ENCODE peak calls at places on chromosomes 12 and 14, in four cellular contexts. One of them, this sample, is unnamed.
A peak's percentile ranks its signal among the peaks of the same experiment; 100 is the strongest.

GRCh38 chr12:48882325-48882687 is 16.6 kb upstream of the RND1 start:
- DNase-seq in activated T-helper 9 cell treated with anti-CD3 and anti-CD28 coated beads, Interleukin-2, amount 50 U/mL, for 16 hours: no peak
- DNase-seq in retinal pigment epithelial cell: no peak
- DNase-seq in activated CD4-positive, alpha-beta T cell treated with anti-CD3 and anti-CD28 coated beads for 48 hours: no peak
- DNase-seq in this sample: no peak

GRCh38 chr14:84065811-84066210 is 1464.1 kb upstream of the FLRT2 start:
- DNase-seq in activated T-helper 9 cell treated with anti-CD3 and anti-CD28 coated beads, Interleukin-2, amount 50 U/mL, for 16 hours: no peak
- DNase-seq in retinal pigment epithelial cell: no peak
- DNase-seq in activated CD4-positive, alpha-beta T cell treated with anti-CD3 and anti-CD28 coated beads for 48 hours: no peak
- DNase-seq in this sample: no peak

GRCh38 chr12:100184549-100184948 is 16.1 kb upstream of the ACTR6 start:
- DNase-seq in activated T-helper 9 cell treated with anti-CD3 and anti-CD28 coated beads, Interleukin-2, amount 50 U/mL, for 16 hours: no peak
- DNase-seq in retinal pigment epithelial cell: no peak
- DNase-seq in activated CD4-positive, alpha-beta T cell treated with anti-CD3 and anti-CD28 coated beads for 48 hours: no peak
- DNase-seq in this sample: no peak

GRCh38 chr12:113479578-113480335 is 8.1 kb upstream of the LHX5 start:
- DNase-seq in activated T-helper 9 cell treated with anti-CD3 and anti-CD28 coated beads, Interleukin-2, amount 50 U/mL, for 16 hours: no peak
- DNase-seq in retinal pigment epithelial cell: no peak
- DNase-seq in activated CD4-positive, alpha-beta T cell treated with anti-CD3 and anti-CD28 coated beads for 48 hours: peak; percentile 59
- DNase-seq in this sample: no peak

GRCh38 chr14:77549451-77549850 is 50.8 kb upstream of the ISM2 start:
- DNase-seq in activated T-helper 9 cell treated with anti-CD3 and anti-CD28 coated beads, Interleukin-2, amount 50 U/mL, for 16 hours: no peak
- DNase-seq in retinal pigment epithelial cell: no peak
- DNase-seq in activated CD4-positive, alpha-beta T cell treated with anti-CD3 and anti-CD28 coated beads for 48 hours: no peak
- DNase-seq in this sample: no peak

GRCh38 chr14:59787045-59787674 is 83.4 kb downstream of the RTN1 start:
- DNase-seq in activated T-helper 9 cell treated with anti-CD3 and anti-CD28 coated beads, Interleukin-2, amount 50 U/mL, for 16 hours: no peak
- DNase-seq in retinal pigment epithelial cell: no peak
- DNase-seq in activated CD4-positive, alpha-beta T cell treated with anti-CD3 and anti-CD28 coated beads for 48 hours: no peak
- DNase-seq in this sample: no peak

GRCh38 chr12:78448692-78449091 is 415.9 kb upstream of the SYT1 start:
- DNase-seq in activated T-helper 9 cell treated with anti-CD3 and anti-CD28 coated beads, Interleukin-2, amount 50 U/mL, for 16 hours: no peak
- DNase-seq in retinal pigment epithelial cell: no peak
- DNase-seq in activated CD4-positive, alpha-beta T cell treated with anti-CD3 and anti-CD28 coated beads for 48 hours: no peak
- DNase-seq in this sample: no peak

GRCh38 chr12:14775652-14776020 is 27.6 kb downstream of the WBP11 start:
- DNase-seq in activated T-helper 9 cell treated with anti-CD3 and anti-CD28 coated beads, Interleukin-2, amount 50 U/mL, for 16 hours: no peak
- DNase-seq in retinal pigment epithelial cell: no peak
- DNase-seq in activated CD4-positive, alpha-beta T cell treated with anti-CD3 and anti-CD28 coated beads for 48 hours: no peak
- DNase-seq in this sample: no peak

GRCh38 chr14:50371546-50371945 is 25.1 kb downstream of the CDKL1 start:
- DNase-seq in activated T-helper 9 cell treated with anti-CD3 and anti-CD28 coated beads, Interleukin-2, amount 50 U/mL, for 16 hours: no peak
- DNase-seq in retinal pigment epithelial cell: no peak
- DNase-seq in activated CD4-positive, alpha-beta T cell treated with anti-CD3 and anti-CD28 coated beads for 48 hours: no peak
- DNase-seq in this sample: no peak

GRCh38 chr12:24791622-24792021 is 157.3 kb downstream of the BCAT1 start:
- DNase-seq in activated T-helper 9 cell treated with anti-CD3 and anti-CD28 coated beads, Interleukin-2, amount 50 U/mL, for 16 hours: no peak
- DNase-seq in retinal pigment epithelial cell: no peak
- DNase-seq in activated CD4-positive, alpha-beta T cell treated with anti-CD3 and anti-CD28 coated beads for 48 hours: no peak
- DNase-seq in this sample: no peak

GRCh38 chr14:94773682-94774211 is 3.8 kb upstream of the GSC start:
- DNase-seq in activated T-helper 9 cell treated with anti-CD3 and anti-CD28 coated beads, Interleukin-2, amount 50 U/mL, for 16 hours: no peak
- DNase-seq in retinal pigment epithelial cell: no peak
- DNase-seq in activated CD4-positive, alpha-beta T cell treated with anti-CD3 and anti-CD28 coated beads for 48 hours: no peak
- DNase-seq in this sample: no peak

GRCh38 chr14:104140463-104141331 is 2.3 kb downstream of the KIF26A start:
- DNase-seq in activated T-helper 9 cell treated with anti-CD3 and anti-CD28 coated beads, Interleukin-2, amount 50 U/mL, for 16 hours: no peak
- DNase-seq in retinal pigment epithelial cell: no peak
- DNase-seq in activated CD4-positive, alpha-beta T cell treated with anti-CD3 and anti-CD28 coated beads for 48 hours: no peak
- DNase-seq in this sample: no peak

GRCh38 chr14:65096323-65097089 is 5.8 kb downstream of the MAX start:
- DNase-seq in activated T-helper 9 cell treated with anti-CD3 and anti-CD28 coated beads, Interleukin-2, amount 50 U/mL, for 16 hours: no peak
- DNase-seq in retinal pigment epithelial cell: no peak
- DNase-seq in activated CD4-positive, alpha-beta T cell treated with anti-CD3 and anti-CD28 coated beads for 48 hours: peak; percentile 37
- DNase-seq in this sample: no peak

GRCh38 chr12:26062566-26062965 is 62.3 kb downstream of the BHLHE41 start:
- DNase-seq in activated T-helper 9 cell treated with anti-CD3 and anti-CD28 coated beads, Interleukin-2, amount 50 U/mL, for 16 hours: no peak
- DNase-seq in retinal pigment epithelial cell: peak; percentile 24
- DNase-seq in activated CD4-positive, alpha-beta T cell treated with anti-CD3 and anti-CD28 coated beads for 48 hours: no peak
- DNase-seq in this sample: no peak

GRCh38 chr14:55661029-55661428 is 81.0 kb downstream of the KTN1 start:
- DNase-seq in activated T-helper 9 cell treated with anti-CD3 and anti-CD28 coated beads, Interleukin-2, amount 50 U/mL, for 16 hours: no peak
- DNase-seq in retinal pigment epithelial cell: no peak
- DNase-seq in activated CD4-positive, alpha-beta T cell treated with anti-CD3 and anti-CD28 coated beads for 48 hours: no peak
- DNase-seq in this sample: no peak

GRCh38 chr14:57136669-57137068 is 132.0 kb downstream of the EXOC5 start:
- DNase-seq in activated T-helper 9 cell treated with anti-CD3 and anti-CD28 coated beads, Interleukin-2, amount 50 U/mL, for 16 hours: no peak
- DNase-seq in retinal pigment epithelial cell: no peak
- DNase-seq in activated CD4-positive, alpha-beta T cell treated with anti-CD3 and anti-CD28 coated beads for 48 hours: no peak
- DNase-seq in this sample: peak; percentile 53

GRCh38 chr12:74537126-74537706 is 419 bp upstream of the ATXN7L3B start:
- DNase-seq in activated T-helper 9 cell treated with anti-CD3 and anti-CD28 coated beads, Interleukin-2, amount 50 U/mL, for 16 hours: no peak
- DNase-seq in retinal pigment epithelial cell: no peak
- DNase-seq in activated CD4-positive, alpha-beta T cell treated with anti-CD3 and anti-CD28 coated beads for 48 hours: no peak
- DNase-seq in this sample: peak; percentile 36

GRCh38 chr12:67302162-67302561 is 33.0 kb downstream of the CAND1 start:
- DNase-seq in activated T-helper 9 cell treated with anti-CD3 and anti-CD28 coated beads, Interleukin-2, amount 50 U/mL, for 16 hours: no peak
- DNase-seq in retinal pigment epithelial cell: no peak
- DNase-seq in activated CD4-positive, alpha-beta T cell treated with anti-CD3 and anti-CD28 coated beads for 48 hours: no peak
- DNase-seq in this sample: no peak

GRCh38 chr14:60657609-60657983 is 8.3 kb upstream of the SIX1 start:
- DNase-seq in activated T-helper 9 cell treated with anti-CD3 and anti-CD28 coated beads, Interleukin-2, amount 50 U/mL, for 16 hours: no peak
- DNase-seq in retinal pigment epithelial cell: no peak
- DNase-seq in activated CD4-positive, alpha-beta T cell treated with anti-CD3 and anti-CD28 coated beads for 48 hours: no peak
- DNase-seq in this sample: no peak

GRCh38 chr12:121534495-121535148 is 46.2 kb downstream of the KDM2B start:
- DNase-seq in activated T-helper 9 cell treated with anti-CD3 and anti-CD28 coated beads, Interleukin-2, amount 50 U/mL, for 16 hours: peak; percentile 56
- DNase-seq in retinal pigment epithelial cell: no peak
- DNase-seq in activated CD4-positive, alpha-beta T cell treated with anti-CD3 and anti-CD28 coated beads for 48 hours: peak; percentile 66
- DNase-seq in this sample: no peak

GRCh38 chr12:57760347-57760982 is 5.6 kb downstream of the MARCHF9 start:
- DNase-seq in activated T-helper 9 cell treated with anti-CD3 and anti-CD28 coated beads, Interleukin-2, amount 50 U/mL, for 16 hours: no peak
- DNase-seq in retinal pigment epithelial cell: no peak
- DNase-seq in activated CD4-positive, alpha-beta T cell treated with anti-CD3 and anti-CD28 coated beads for 48 hours: no peak
- DNase-seq in this sample: no peak